ENCODE peak calls at places on chromosome 1, in five cellular contexts. G is mucosa of descending colon, S is cardiac muscle cell, B is GM12864, Q is tibial nerve. I is an unnamed sample.
A peak's percentile ranks its signal among the peaks of the same experiment; 100 is the strongest.

GRCh38 chr1:199667079-199667478 is 360.4 kb upstream of the NR5A2 start:
- DNase-seq in G (no peak), S (no peak), B (no peak), Q (no peak), I (peak; percentile 12)

GRCh38 chr1:156933136-156933535 is 12.7 kb downstream of the LRRC71 start:
- DNase-seq in G (no peak), S (no peak), B (no peak), Q (no peak), I (no peak)

GRCh38 chr1:65179148-65179547 is 31.1 kb downstream of the AK4 start:
- DNase-seq in G (no peak), S (no peak), B (no peak), Q (no peak), I (no peak)

GRCh38 chr1:12161324-12161661 is 5.5 kb upstream of the TNFRSF1B start:
- DNase-seq in G (no peak), S (no peak), B (no peak), Q (no peak), I (no peak)

GRCh38 chr1:6579374-6580118 is at the start of gene ZBTB48:
- DNase-seq in G (peak; percentile 100), S (peak; percentile 99), B (peak; percentile 83), Q (peak; percentile 99), I (peak; percentile 97)

GRCh38 chr1:31625561-31626272 is 8.2 kb downstream of the HCRTR1 start:
- DNase-seq in G (no peak), S (no peak), B (no peak), Q (no peak), I (no peak)

GRCh38 chr1:233610628-233611027 is 3.3 kb upstream of the KCNK1 start:
- DNase-seq in G (no peak), S (no peak), B (no peak), Q (no peak), I (no peak)

GRCh38 chr1:15130607-15131006 is 22.9 kb upstream of the TMEM51 start:
- DNase-seq in G (no peak), S (no peak), B (no peak), Q (no peak), I (no peak)

GRCh38 chr1:5997316-5997715 is 5.1 kb upstream of the NPHP4 start:
- DNase-seq in G (no peak), S (no peak), B (no peak), Q (no peak), I (no peak)

GRCh38 chr1:28437924-28438699 is 67.7 kb upstream of the RCC1 start:
- DNase-seq in G (peak; percentile 55), S (peak; percentile 93), B (no peak), Q (peak; percentile 61), I (peak; percentile 18)
- TF ChIP-seq CTCF in G (no peak), S (no peak), B (no peak), Q (no peak), I (no peak)

GRCh38 chr1:26189751-26190275 is 589 bp upstream of the CATSPER4 start:
- DNase-seq in G (no peak), S (no peak), B (no peak), Q (no peak), I (no peak)

GRCh38 chr1:26189331-26189730 is 1.1 kb upstream of the CATSPER4 start:
- DNase-seq in G (no peak), S (no peak), B (no peak), Q (no peak), I (no peak)

GRCh38 chr1:26188477-26188876 is 1.9 kb upstream of the CATSPER4 start:
- DNase-seq in G (no peak), S (no peak), B (no peak), Q (no peak), I (no peak)

GRCh38 chr1:26191739-26192138 is 1.3 kb downstream of the CATSPER4 start:
- DNase-seq in G (no peak), S (peak; percentile 50), B (no peak), Q (no peak), I (peak; percentile 11)

GRCh38 chr1:26190373-26190987 is at the start of gene CATSPER4:
- DNase-seq in G (no peak), S (peak; percentile 74), B (no peak), Q (no peak), I (no peak)
- H3K4me3 ChIP-seq in G (no peak within 1 kb of the TSS), S (no peak within 1 kb of the TSS), B (no peak within 1 kb of the TSS), Q (no peak within 1 kb of the TSS), I (no peak within 1 kb of the TSS)

GRCh38 chr1:172582889-172583288 is 49.9 kb downstream of the SUCO start:
- DNase-seq in G (no peak), S (no peak), B (no peak), Q (no peak), I (no peak)
- TF ChIP-seq CTCF in G (no peak), S (no peak), B (no peak), Q (no peak), I (no peak)

GRCh38 chr1:173355281-173356031 is 121.7 kb upstream of the PRDX6 start:
- DNase-seq in G (no peak), S (no peak), B (peak; percentile 39), Q (no peak), I (peak; percentile 65)
- H3K4me3 ChIP-seq in G (no peak overlapping the region), S (no peak overlapping the region), B (peak overlapping the region; percentile 27), Q (no peak overlapping the region), I (peak overlapping the region; percentile 21)

DNA sequence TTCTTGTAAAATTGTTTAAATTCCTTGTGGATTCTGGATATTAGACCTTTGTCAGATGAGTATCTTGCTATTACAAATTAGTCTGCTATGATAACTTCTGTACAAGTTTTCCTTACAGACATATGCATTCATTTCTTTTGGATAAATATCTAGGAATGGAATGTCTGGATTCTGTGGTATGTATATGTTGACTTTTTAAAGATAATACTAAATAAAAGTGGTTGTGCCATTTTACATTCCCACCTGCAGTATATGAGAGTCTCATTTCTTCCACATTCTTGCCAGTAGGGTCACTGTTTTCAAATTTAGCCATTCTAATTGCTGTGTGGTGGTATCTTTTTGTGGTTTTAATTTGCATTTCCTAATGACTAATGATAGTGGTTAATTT is 53.9 kb downstream of the SYDE2 start:
- DNase-seq in G (no peak), S (no peak), B (no peak), Q (no peak), I (no peak)
- TF ChIP-seq CTCF in G (no peak), S (peak; percentile 25), B (no peak), Q (no peak), I (no peak)

GRCh38 chr1:39655578-39656268 is 16.2 kb downstream of the NT5C1A start:
- DNase-seq in G (no peak), S (no peak), B (no peak), Q (no peak), I (no peak)

GRCh38 chr1:39659110-39659509 is 12.8 kb downstream of the NT5C1A start:
- DNase-seq in G (no peak), S (no peak), B (no peak), Q (no peak), I (no peak)

GRCh38 chr1:39657923-39658485 is 13.9 kb downstream of the NT5C1A start:
- DNase-seq in G (peak; percentile 74), S (peak; percentile 73), B (peak; percentile 59), Q (no peak), I (peak; percentile 90)

GRCh38 chr1:39656416-39656815 is 15.5 kb downstream of the NT5C1A start:
- DNase-seq in G (no peak), S (no peak), B (no peak), Q (no peak), I (no peak)

GRCh38 chr1:39657402-39657801 is 14.5 kb downstream of the NT5C1A start:
- DNase-seq in G (no peak), S (no peak), B (no peak), Q (no peak), I (no peak)
- H3K4me3 ChIP-seq in G (no peak overlapping the region), S (no peak overlapping the region), B (no peak overlapping the region), Q (no peak overlapping the region), I (no peak overlapping the region)

DNA sequence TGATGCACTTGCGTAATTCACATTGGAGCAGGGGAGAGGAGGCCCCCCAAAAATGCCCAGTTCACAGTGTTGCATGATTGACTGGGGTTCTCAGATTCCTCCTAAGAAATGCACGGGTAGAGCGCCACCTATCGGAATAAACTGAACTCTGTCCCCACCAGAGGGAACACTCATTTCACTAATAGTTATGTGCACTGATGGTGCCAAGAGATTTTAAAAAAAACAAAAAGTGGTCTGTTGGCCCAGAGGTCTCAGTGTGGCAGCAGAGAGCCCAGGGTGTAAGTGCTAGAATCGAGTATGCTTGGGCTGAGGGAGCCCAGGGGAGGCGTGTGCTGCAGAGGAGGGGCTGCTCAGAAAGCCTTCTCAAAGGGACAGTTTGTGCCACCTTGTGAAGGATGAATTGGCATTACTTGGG is 6.9 kb downstream of the PINK1 start:
- DNase-seq in G (no peak), S (peak; percentile 65), B (no peak), Q (peak; percentile 61), I (peak; percentile 75)
- TF ChIP-seq CTCF in G (peak; percentile 29), S (peak; percentile 80), B (peak; percentile 82), Q (peak; percentile 56), I (peak; percentile 69)

DNA sequence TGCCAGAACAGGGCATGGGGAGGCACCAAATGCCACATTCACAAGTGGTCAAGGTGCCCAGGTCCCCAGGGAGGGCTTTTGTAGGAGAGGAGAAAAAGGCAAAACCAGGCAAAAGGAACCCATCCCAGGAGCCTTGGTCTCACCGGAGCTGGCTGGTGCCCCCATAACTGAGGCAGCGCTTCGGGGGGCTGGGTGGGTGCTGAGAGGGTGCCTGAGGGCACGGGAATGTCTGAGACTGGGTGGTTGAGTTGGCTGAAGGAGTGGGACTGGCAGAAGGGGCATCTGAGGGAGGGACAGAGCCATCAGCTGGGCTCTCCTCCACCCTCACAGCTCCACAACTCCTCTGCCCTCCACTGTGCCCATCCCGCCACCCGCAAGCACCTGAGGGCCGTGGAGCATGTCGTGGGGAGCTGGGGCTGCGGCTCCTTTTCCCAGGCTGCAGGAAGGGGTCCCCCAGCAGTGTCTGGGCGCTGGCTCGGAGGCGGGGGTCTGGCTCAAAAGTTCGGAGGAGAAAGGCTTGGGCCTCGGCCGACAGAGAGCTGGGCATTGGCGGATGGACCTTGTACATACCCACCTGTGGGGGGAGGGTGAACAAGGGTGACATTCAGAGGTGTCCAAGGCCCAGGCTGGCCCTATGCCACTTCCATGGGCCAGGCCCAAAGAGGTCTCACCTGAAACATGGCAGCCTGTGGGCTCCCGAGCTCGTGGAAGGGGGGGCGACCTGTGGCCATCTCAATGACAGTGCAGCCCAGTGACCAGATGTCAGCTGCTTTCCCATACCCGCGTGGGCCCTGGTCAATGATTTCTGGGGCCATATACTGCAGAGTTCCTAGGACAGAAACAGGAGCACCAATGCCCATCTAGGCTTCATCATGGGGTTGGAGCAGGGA is 8.5 kb downstream of the MAP3K6 start:
- DNase-seq in G (no peak), S (no peak), B (no peak), Q (no peak), I (no peak)
- H3K4me3 ChIP-seq in G (no peak overlapping the region), S (no peak overlapping the region), B (no peak overlapping the region), Q (no peak overlapping the region), I (no peak overlapping the region)

DNA sequence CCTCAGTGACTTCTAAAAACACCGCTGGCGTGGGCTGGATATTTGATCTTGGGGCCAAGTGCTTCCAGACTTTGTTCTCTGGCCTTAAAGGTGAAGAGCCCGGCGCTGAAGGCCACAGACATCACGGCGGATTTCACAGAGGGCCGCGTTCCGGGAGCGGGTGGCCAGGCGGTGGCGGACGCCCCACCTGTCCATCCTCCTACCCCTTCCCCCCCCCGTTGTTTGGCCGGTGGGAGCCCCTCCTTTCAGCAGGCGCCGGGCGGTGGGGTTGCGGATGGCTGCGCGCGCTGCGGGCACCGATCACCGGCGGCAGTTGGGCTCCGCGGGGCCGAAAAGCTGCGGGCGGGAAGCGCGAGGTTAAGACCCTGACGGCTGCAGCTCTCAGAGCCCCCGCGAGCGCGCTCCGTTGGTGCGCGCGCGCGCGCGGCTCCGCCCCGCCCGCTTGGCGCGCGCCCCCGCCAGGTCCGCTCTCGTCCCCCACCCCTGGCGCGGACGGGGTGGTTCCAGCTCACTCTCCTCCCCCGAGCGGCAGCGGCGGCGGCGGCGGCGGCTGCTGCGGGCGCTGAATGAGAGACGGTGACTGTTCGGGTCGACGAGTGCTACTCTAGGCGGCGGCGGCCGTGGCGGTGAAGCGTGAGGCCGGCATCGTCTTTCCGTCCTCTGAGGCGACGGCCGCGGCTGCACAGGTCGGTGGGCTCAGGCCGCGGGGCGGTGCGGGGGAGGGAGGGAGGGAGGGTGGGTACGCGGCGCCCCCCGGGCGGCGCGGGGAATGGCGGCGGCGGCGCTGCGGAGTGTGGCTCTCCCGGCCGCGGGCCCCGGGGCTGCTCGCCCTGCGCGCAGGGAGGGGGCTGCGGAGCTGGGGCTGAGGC is at the start of gene RALGPS2:
- DNase-seq in G (peak; percentile 82), S (peak; percentile 91), B (no peak), Q (peak; percentile 21), I (peak; percentile 73)
- TF ChIP-seq CTCF in G (no peak), S (no peak), B (no peak), Q (peak; percentile 17), I (no peak)